ENCODE peak calls at places on chromosomes 12 and 14, in seven cellular contexts. W, C, U, K, T, Z and X are unnamed samples. For H3K36me3, the result is how much of the 10 kb centered on the place peaks cover.

GRCh38 chr12:106217706-106218105 is 30.1 kb downstream of the CKAP4 start:
- DNase-seq in U (no peak), Z (no peak), W (no peak), C (no peak), K (no peak), T (no peak), X (no peak)

GRCh38 chr12:130254476-130255276 is 83.0 kb upstream of the PIWIL1 start:
- DNase-seq in C (no peak), Z (no peak), U (no peak), K (no peak), W (no peak), T (no peak), X (no peak)

GRCh38 chr12:9112076-9112853 is 3.5 kb downstream of the A2M start:
- DNase-seq in C (no peak), U (no peak), W (no peak), Z (no peak), K (no peak), T (no peak), X (no peak)

GRCh38 chr12:118103601-118104382 is at the start of gene VSIG10:
- DNase-seq in C (peak), U (peak), T (no peak), W (peak), Z (peak), K (peak), X (peak)

GRCh38 chr14:22820731-22821130 is 5.5 kb upstream of the SLC7A7 start:
- DNase-seq in C (no peak), W (no peak), K (no peak), U (no peak), T (peak), Z (peak), X (no peak)

GRCh38 chr14:87830443-87831096 is 162.4 kb downstream of the GALC start:
- DNase-seq in K (no peak), U (no peak), T (no peak), W (no peak), Z (no peak), C (no peak), X (no peak)

GRCh38 chr14:51652168-51653095 is 722 bp downstream of the FRMD6 start:
- DNase-seq in U (peak), Z (no peak), W (no peak), C (peak), T (no peak), K (peak), X (peak)

GRCh38 chr12:3033538-3033865 is 43.7 kb upstream of the TSPAN9 start:
- DNase-seq in K (no peak), C (no peak), Z (no peak), T (no peak), W (no peak), U (no peak), X (no peak)

GRCh38 chr14:78157855-78158436 is 12.2 kb upstream of the NRXN3 start:
- DNase-seq in K (no peak), C (no peak), Z (peak), U (peak), T (peak), W (no peak), X (no peak)

GRCh38 chr12:51836012-51836832 is 12.3 kb downstream of the FIGNL2 start:
- DNase-seq in T (peak), W (no peak), U (no peak), K (no peak), C (no peak), Z (no peak), X (no peak)

GRCh38 chr12:129762436-129762835 is 141.4 kb downstream of the TMEM132D start:
- DNase-seq in W (no peak), U (no peak), T (no peak), Z (no peak), K (no peak), C (no peak), X (no peak)

GRCh38 chr12:61854902-61855301 is 405.3 kb upstream of the USP15 start:
- DNase-seq in T (no peak), C (no peak), K (no peak), W (no peak), U (no peak), Z (no peak), X (no peak)

GRCh38 chr12:112862570-112863137 is 44.1 kb upstream of the OAS1 start:
- DNase-seq in C (no peak), W (no peak), T (no peak), U (no peak), K (no peak), Z (no peak), X (no peak)

GRCh38 chr12:32115404-32116104 is 8.9 kb downstream of the BICD1 start:
- DNase-seq in U (peak), K (peak), Z (peak), T (peak), W (no peak), C (peak), X (peak)

GRCh38 chr12:121295746-121296617 is 527 bp downstream of the CAMKK2 start:
- DNase-seq in T (no peak), Z (peak), C (peak), K (peak), W (peak), U (peak), X (peak)

GRCh38 chr12:42326466-42327226 is 679 bp downstream of the PPHLN1 start:
- DNase-seq in W (peak), U (peak), T (peak), C (peak), K (no peak), Z (peak), X (peak)

GRCh38 chr14:85350667-85351066 is 179.3 kb upstream of the FLRT2 start:
- DNase-seq in K (no peak), Z (no peak), C (no peak), W (no peak), T (no peak), U (no peak), X (no peak)

GRCh38 chr14:34214961-34215360 is 247.1 kb downstream of the SPTSSA start:
- DNase-seq in C (no peak), U (peak), Z (no peak), K (no peak), W (no peak), T (peak), X (no peak)

GRCh38 chr14:68523994-68524725 is 268.7 kb downstream of the ZFP36L1 start:
- DNase-seq in C (no peak), Z (no peak), T (no peak), K (no peak), U (no peak), W (no peak), X (no peak)

GRCh38 chr12:109098671-109099070 is 1.3 kb downstream of the UNG start:
- DNase-seq in T (peak), Z (no peak), W (no peak), K (no peak), C (no peak), U (no peak), X (no peak)

GRCh38 chr14:42299692-42300091 is 693.0 kb downstream of the LRFN5 start:
- DNase-seq in T (no peak), K (no peak), W (no peak), Z (no peak), U (no peak), C (no peak), X (no peak)

GRCh38 chr12:46843811-46844210 is 18.0 kb upstream of the SLC38A4 start:
- DNase-seq in Z (peak), W (no peak), U (peak), T (no peak), K (no peak), C (no peak), X (no peak)

GRCh38 chr12:109241936-109242335 is 67.1 kb downstream of the FOXN4 start:
- DNase-seq in U (no peak), K (no peak), Z (no peak), C (no peak), T (no peak), W (no peak), X (no peak)

GRCh38 chr14:81247271-81247766 is 26.6 kb upstream of the GTF2A1 start:
- DNase-seq in K (no peak), C (no peak), W (no peak), U (no peak), Z (no peak), T (no peak), X (no peak)

GRCh38 chr14:26290007-26290530 is 307.8 kb downstream of the NOVA1 start:
- DNase-seq in Z (peak), W (no peak), C (no peak), T (peak), K (no peak), U (no peak), X (no peak)

GRCh38 chr12:93638095-93638494 is 39.1 kb upstream of the CRADD start:
- DNase-seq in Z (no peak), T (no peak), U (no peak), K (no peak), W (no peak), C (no peak), X (no peak)

GRCh38 chr12:109923038-109923437 is 23.0 kb downstream of the TCHP start:
- DNase-seq in T (no peak), C (no peak), W (no peak), U (no peak), Z (no peak), K (no peak), X (no peak)

GRCh38 chr12:24584032-24584675 is 364.7 kb downstream of the BCAT1 start:
- DNase-seq in C (no peak), W (no peak), Z (no peak), U (no peak), K (no peak), T (no peak), X (no peak)

GRCh38 chr12:92543872-92544271 is 158.9 kb upstream of the PLEKHG7 start:
- DNase-seq in K (no peak), W (no peak), U (no peak), T (peak), C (no peak), Z (no peak), X (no peak)

GRCh38 chr12:103647267-103647666 is 60.2 kb downstream of the STAB2 start:
- DNase-seq in Z (peak), W (no peak), U (peak), T (peak), C (no peak), K (no peak), X (no peak)

GRCh38 chr12:1668833-1669543 is 21.9 kb upstream of the ADIPOR2 start:
- DNase-seq in W (no peak), C (peak), K (peak), T (no peak), U (no peak), Z (peak), X (no peak)

GRCh38 chr12:31874961-31875608 is 84.1 kb upstream of the RESF1 start:
- DNase-seq in U (peak), W (peak), Z (peak), K (peak), C (no peak), T (peak), X (peak)

GRCh38 chr14:103593577-103593976 is 30.8 kb downstream of the COA8 start:
- DNase-seq in Z (no peak), T (no peak), W (no peak), C (peak), U (no peak), K (no peak), X (no peak)

GRCh38 chr12:63052696-63053095 is 98.3 kb downstream of the AVPR1A start:
- DNase-seq in Z (no peak), C (no peak), W (no peak), U (no peak), T (no peak), K (no peak), X (no peak)

GRCh38 chr14:74429221-74429691 is 3.2 kb upstream of the SYNDIG1L start:
- DNase-seq in K (no peak), W (no peak), T (no peak), U (no peak), C (no peak), Z (no peak), X (no peak)

GRCh38 chr14:24632336-24632735 is 1.7 kb downstream of the GZMB start:
- DNase-seq in W (no peak), C (no peak), T (no peak), Z (no peak), K (no peak), U (no peak), X (no peak)

GRCh38 chr12:1509703-1510395 is 84.5 kb downstream of the FBXL14 start:
- DNase-seq in K (no peak), T (no peak), Z (no peak), U (no peak), C (no peak), W (no peak), X (no peak)

GRCh38 chr14:72894623-72895378 is 900 bp upstream of the DPF3 start:
- DNase-seq in Z (no peak), T (peak), C (peak), K (peak), U (no peak), W (peak), X (peak)

DNA sequence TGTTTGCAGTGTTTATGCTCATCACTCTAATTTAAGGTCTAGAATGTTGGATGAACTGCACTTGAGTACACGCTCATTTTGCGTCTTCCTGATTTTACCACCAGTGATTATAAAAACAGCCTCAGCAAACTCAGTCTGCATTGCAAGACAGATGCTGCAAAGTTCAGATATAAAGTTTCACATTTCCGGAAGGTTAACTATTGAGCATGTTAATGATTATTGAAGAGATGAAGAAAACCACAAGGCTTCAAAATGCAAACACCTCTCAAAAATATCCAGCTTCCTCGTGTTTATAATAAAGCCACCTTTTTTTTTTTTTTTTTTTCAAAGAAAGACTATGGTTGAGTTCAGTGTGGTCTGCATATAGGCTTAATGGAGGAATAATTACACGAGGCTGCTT is 92.1 kb upstream of the BMP4 start:
- DNase-seq in U (no peak), K (no peak), Z (no peak), W (no peak), T (no peak), C (peak), X (no peak)
- H3K4me3 ChIP-seq in U (no peak), K (no peak), Z (no peak), W (no peak), T (no peak), C (no peak), X (no peak)

DNA sequence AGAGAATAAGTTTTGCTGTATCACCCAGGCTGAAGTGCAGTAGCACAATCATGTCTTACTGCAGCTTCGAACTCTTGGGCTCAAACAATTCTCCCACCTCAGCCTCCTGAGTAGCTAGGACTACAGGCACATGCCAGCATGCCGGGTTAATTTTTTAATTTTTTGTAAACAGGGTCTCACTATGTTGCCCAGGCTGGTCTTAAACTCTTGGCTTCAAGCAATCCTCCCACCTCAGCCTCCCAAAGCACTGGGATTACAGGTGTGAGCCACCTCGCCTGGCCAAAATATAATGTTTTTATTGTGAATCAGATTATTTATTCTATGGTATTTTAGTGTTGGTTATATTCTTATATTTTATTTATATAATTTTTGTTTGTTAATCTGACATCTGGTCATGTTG is 3.8 kb upstream of the ZNF740 start:
- DNase-seq in U (no peak), C (no peak), T (no peak), Z (no peak), K (no peak), W (no peak), X (no peak)
- H3K36me3 ChIP-seq in U (under half), C (under half), T (under half), Z (under half), K (under half), W (under half), X (under half)

GRCh38 chr12:53100466-53101151 is 2.7 kb upstream of the SOAT2 start:
- DNase-seq in Z (no peak), U (no peak), C (no peak), K (no peak), W (no peak), T (no peak), X (no peak)

GRCh38 chr12:53098354-53098981 is 1.0 kb downstream of the IGFBP6 start:
- DNase-seq in T (peak), Z (peak), U (peak), C (no peak), K (peak), W (no peak), X (peak)

GRCh38 chr12:53097564-53098353 is at the start of gene IGFBP6:
- DNase-seq in C (peak), Z (peak), T (peak), K (peak), U (peak), W (peak), X (peak)

GRCh38 chr12:53097207-53097563 is 282 bp upstream of the IGFBP6 start:
- DNase-seq in K (peak), Z (peak), U (peak), C (no peak), T (no peak), W (no peak), X (no peak)

DNA sequence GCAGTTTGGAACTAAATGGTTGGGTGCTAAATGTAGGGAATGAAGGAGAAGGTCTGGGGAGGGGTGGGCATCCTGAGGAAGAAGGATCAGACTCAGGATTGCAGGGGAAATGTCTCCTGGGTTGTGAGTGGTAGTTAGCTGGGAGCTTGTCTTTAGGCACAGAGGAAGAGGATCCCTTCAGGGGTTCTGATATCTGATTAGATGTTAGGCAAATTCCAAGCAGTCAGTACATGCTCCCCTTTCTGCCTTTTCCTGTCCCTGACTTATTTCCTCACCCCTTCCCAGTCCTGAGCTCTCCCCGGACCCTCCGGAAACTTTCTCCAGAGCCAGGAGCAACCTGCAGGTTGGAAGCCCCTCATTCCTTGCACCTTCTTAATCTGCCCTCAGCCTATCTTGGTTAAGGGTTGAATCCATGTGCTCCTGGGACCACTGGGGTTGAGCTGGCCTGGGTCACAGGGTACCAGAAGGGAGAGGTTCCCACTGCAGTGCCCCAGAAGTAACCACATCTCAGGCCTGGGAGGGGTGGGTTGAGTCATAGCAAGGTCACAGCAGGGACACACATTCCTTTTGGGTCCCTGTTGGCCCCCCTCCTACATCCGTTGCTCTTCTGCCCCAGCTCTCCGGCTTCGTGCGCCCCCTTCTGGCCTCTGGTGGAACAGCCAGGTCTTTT is 1.6 kb downstream of the IGFBP6 start:
- DNase-seq in W (peak), Z (peak), T (peak), K (peak), C (peak), U (peak), X (peak)
- H3K4me3 ChIP-seq in W (no peak), Z (no peak), T (no peak), K (peak), C (no peak), U (peak), X (no peak)

GRCh38 chr12:105162174-105162573 is 54.6 kb downstream of the WASHC4 start:
- DNase-seq in T (no peak), Z (no peak), U (no peak), C (no peak), K (no peak), W (no peak), X (no peak)
- H3K36me3 ChIP-seq in T (under half), Z (under half), U (half or more), C (under half), K (half or more), W (under half), X (under half)

DNA sequence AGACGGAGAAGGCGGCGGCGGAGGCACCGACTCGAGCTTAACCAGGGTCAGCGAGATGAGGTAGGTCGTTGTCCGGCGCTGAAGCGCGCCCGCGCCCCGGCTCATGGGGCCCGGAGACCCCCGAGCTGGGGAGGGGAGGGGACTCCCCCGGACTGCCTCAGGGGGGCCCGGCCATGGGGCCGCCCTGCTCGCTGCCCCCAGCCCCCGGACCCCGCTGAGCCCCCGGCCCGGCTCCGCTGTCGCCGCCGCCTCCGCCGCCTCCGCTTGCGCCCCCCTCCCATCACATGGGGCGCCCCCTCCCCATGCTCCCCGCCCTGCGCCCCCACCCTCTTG is 434 bp downstream of the AGAP2 start:
- DNase-seq in K (no peak), Z (no peak), C (no peak), U (no peak), W (no peak), T (no peak), X (no peak)
- H3K4me3 ChIP-seq in K (peak), Z (peak), C (no peak), U (no peak), W (no peak), T (no peak), X (no peak)

GRCh38 chr12:66688836-66689439 is 10.1 kb upstream of the GRIP1 start:
- DNase-seq in U (peak), C (peak), T (peak), K (no peak), W (peak), Z (peak), X (peak)
- H3K36me3 ChIP-seq in U (under half), C (under half), T (under half), K (under half), W (under half), Z (under half), X (under half)

DNA sequence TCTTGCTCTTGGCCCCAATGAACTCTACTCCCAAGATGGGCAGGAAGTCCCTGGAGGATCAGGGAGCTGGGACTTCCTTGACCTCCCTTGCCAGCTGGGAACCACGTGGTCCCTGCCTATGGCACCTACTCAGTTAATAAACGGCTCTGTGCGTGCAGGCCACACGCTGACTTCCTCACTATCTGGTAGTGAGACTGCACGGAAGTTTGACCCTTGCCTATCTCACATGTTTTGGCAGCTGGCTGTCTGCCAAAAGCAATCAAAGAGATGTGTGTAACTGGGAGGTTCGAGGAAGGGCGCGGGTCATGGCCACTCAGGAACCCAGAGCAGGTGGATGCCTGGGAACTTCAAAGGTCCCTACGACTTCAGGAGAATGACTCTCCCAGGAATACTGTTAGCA is 57.9 kb downstream of the RFLNA start:
- DNase-seq in K (peak), C (peak), U (no peak), W (no peak), T (peak), Z (peak), X (peak)
- H3K4me3 ChIP-seq in K (no peak), C (no peak), U (no peak), W (no peak), T (no peak), Z (no peak), X (no peak)

DNA sequence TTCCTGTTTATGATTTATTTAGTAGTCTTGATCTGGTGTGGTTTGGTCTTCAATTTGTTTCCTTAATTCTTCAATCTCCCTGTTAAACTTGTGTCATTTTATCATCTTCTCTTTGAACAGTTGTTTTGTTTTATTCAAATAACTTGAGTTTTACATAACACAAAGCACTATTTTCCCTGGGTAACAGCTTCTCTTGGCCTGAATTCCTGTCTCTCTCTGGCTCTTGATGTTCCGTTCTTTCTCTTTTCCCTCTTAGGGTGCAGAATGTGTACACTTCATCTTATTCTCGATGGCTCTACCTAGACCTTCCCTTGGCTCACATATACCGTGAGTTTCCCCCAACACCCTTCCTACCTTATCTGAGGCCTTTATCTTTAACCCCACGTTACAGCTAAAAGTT is 36.8 kb upstream of the VPS33A start:
- DNase-seq in C (no peak), K (no peak), W (no peak), U (no peak), T (no peak), Z (no peak), X (no peak)
- H3K36me3 ChIP-seq in C (under half), K (half or more), W (under half), U (half or more), T (under half), Z (under half), X (under half)